ENCODE peak calls at places on chromosome 17, in four cellular contexts. W is activated CD8-positive, alpha-beta T cell treated with anti-CD3 and anti-CD28 coated beads, Interleukin-2, amount 10 ng/mL, durations not matched to agents 7 days and 5 days; P is activated naive CD4-positive, alpha-beta T cell; U is fibroblast of lung. T is an unnamed sample.
A peak's percentile ranks its signal among the peaks of the same experiment; 100 is the strongest.

GRCh38 chr17:29930399-29931010 is 477 bp upstream of the SSH2 start:
- DNase-seq in W (peak; percentile 23), P (no peak), U (no peak), T (no peak)

GRCh38 chr17:80124351-80124981 is 22.5 kb downstream of the EIF4A3 start:
- DNase-seq in W (no peak), P (no peak), U (peak; percentile 62), T (no peak)

GRCh38 chr17:73690581-73691135 is 46.4 kb upstream of the SDK2 start:
- DNase-seq in W (no peak), P (no peak), U (no peak), T (no peak)

GRCh38 chr17:18315498-18316360 is 636 bp downstream of the SMCR8 start:
- DNase-seq in W (peak; percentile 67), P (peak; percentile 53), U (no peak), T (peak; percentile 20)

GRCh38 chr17:65268832-65269231 is 131.7 kb downstream of the RGS9 start:
- DNase-seq in W (no peak), P (no peak), U (peak; percentile 64), T (no peak)

GRCh38 chr17:51044964-51045363 is 75.7 kb downstream of the SPAG9 start:
- DNase-seq in W (no peak), P (no peak), U (peak; percentile 30), T (no peak)

GRCh38 chr17:58289869-58290268 is 9.1 kb upstream of the MPO start:
- DNase-seq in W (no peak), P (no peak), U (no peak), T (no peak)

GRCh38 chr17:6660765-6661463 is 9.4 kb downstream of the C17orf100 start:
- DNase-seq in W (peak; percentile 47), P (no peak), U (no peak), T (no peak)

GRCh38 chr17:74210191-74211140 is 2.9 kb upstream of the TTYH2 start:
- DNase-seq in W (peak; percentile 83), P (peak; percentile 76), U (peak; percentile 77), T (peak; percentile 45)

GRCh38 chr17:80147035-80147939 is at the start of gene EIF4A3:
- DNase-seq in W (peak; percentile 99), P (peak; percentile 94), U (peak; percentile 99), T (peak; percentile 100)

GRCh38 chr17:55458977-55459376 is 37.3 kb upstream of the MMD start:
- DNase-seq in W (no peak), P (no peak), U (peak; percentile 79), T (no peak)

GRCh38 chr17:48107137-48108055 is at the start of gene SNX11:
- DNase-seq in W (peak; percentile 94), P (peak; percentile 90), U (peak; percentile 86), T (peak; percentile 91)

GRCh38 chr17:79996291-79996690 is 39.4 kb downstream of the TBC1D16 start:
- DNase-seq in W (no peak), P (no peak), U (no peak), T (no peak)

GRCh38 chr17:76442341-76443338 is 10.3 kb downstream of the UBE2O start:
- DNase-seq in W (no peak), P (no peak), U (peak; percentile 36), T (no peak)

GRCh38 chr17:54901230-54901847 is 687 bp downstream of the TOM1L1 start:
- DNase-seq in W (no peak), P (no peak), U (peak; percentile 35), T (no peak)

GRCh38 chr17:52158450-52159042 is at the start of gene CA10:
- DNase-seq in W (no peak), P (no peak), U (no peak), T (no peak)

GRCh38 chr17:42809250-42809649 is 10.6 kb downstream of the CNTD1 start:
- DNase-seq in W (no peak), P (no peak), U (peak; percentile 85), T (no peak)

T was measured in MM.1S.